ENCODE peak calls at places on chromosomes 4 and X, in six cellular contexts. H, V, U, I, D and W are unnamed samples.

GRCh38 chrX:19810370-19810769 is 77.0 kb downstream of the SH3KBP1 start:
- DNase-seq in D (no peak), U (no peak), I (no peak), V (no peak), H (no peak), W (no peak)

GRCh38 chrX:110989869-110990268 is 106.1 kb upstream of the PAK3 start:
- DNase-seq in D (no peak), H (no peak), V (no peak), U (no peak), I (no peak), W (no peak)

GRCh38 chr4:16082424-16083216 is 1.2 kb downstream of the PROM1 start:
- DNase-seq in V (no peak), U (no peak), D (peak; percentile 16), I (peak; percentile 22), H (no peak), W (peak; percentile 16)

GRCh38 chrX:70132244-70132643 is 1.0 kb upstream of the IGBP1 start:
- DNase-seq in H (no peak), V (no peak), U (no peak), D (no peak), I (no peak), W (no peak)

GRCh38 chrX:74015379-74016019 is 288.5 kb upstream of the ZCCHC13 start:
- DNase-seq in I (peak; percentile 63), U (peak; percentile 58), H (peak; percentile 88), D (peak; percentile 79), V (peak; percentile 41), W (no peak)

GRCh38 chr4:70927502-70928139 is 25.5 kb downstream of the MOB1B start:
- DNase-seq in V (peak; percentile 46), H (no peak), D (no peak), I (peak; percentile 48), U (no peak), W (no peak)

GRCh38 chr4:37758226-37758625 is 68.3 kb upstream of the PGM2 start:
- DNase-seq in H (peak; percentile 41), U (peak; percentile 68), V (no peak), D (peak; percentile 56), I (no peak), W (no peak)

GRCh38 chrX:65772842-65773241 is 105.4 kb downstream of the MSN start:
- DNase-seq in U (no peak), D (no peak), H (no peak), I (no peak), V (no peak), W (no peak)

GRCh38 chrX:72358313-72358712 is 52.6 kb upstream of the CITED1 start:
- DNase-seq in H (no peak), I (no peak), V (no peak), D (peak; percentile 51), U (no peak), W (no peak)

GRCh38 chr4:52622564-52622963 is 36.5 kb downstream of the USP46 start:
- DNase-seq in H (no peak), U (no peak), I (no peak), V (no peak), D (no peak), W (no peak)

GRCh38 chr4:109435635-109436034 is 2.0 kb downstream of the SEC24B start:
- DNase-seq in V (no peak), D (no peak), H (no peak), U (no peak), I (no peak), W (no peak)

GRCh38 chrX:31483336-31483735 is 411.5 kb upstream of the FTHL17 start:
- DNase-seq in D (peak; percentile 56), H (peak; percentile 75), I (no peak), V (no peak), U (peak; percentile 21), W (no peak)

GRCh38 chr4:11428701-11429571 is at the start of gene HS3ST1:
- DNase-seq in V (peak; percentile 84), I (peak; percentile 51), D (peak; percentile 48), H (peak; percentile 64), U (peak; percentile 91), W (peak; percentile 81)

GRCh38 chrX:8629871-8630270 is 102.1 kb downstream of the ANOS1 start:
- DNase-seq in I (no peak), H (peak; percentile 57), D (peak; percentile 82), U (no peak), V (no peak), W (no peak)

GRCh38 chr4:98260047-98260578 is 1.1 kb upstream of the RAP1GDS1 start:
- DNase-seq in D (peak; percentile 55), H (no peak), U (peak; percentile 50), I (peak; percentile 41), V (peak; percentile 49), W (no peak)

GRCh38 chr4:125313497-125313896 is 1.3 kb upstream of the FAT4 start:
- DNase-seq in D (peak; percentile 94), H (peak; percentile 93), V (no peak), I (peak; percentile 54), U (peak; percentile 44), W (no peak)